ENCODE peak calls at places on chromosomes 13 and 19, in nine cellular contexts. Q is progenitor cell of endocrine pancreas, K is nephron progenitor cell, Y is AG09319, M is natural killer cell, S is brain microvascular endothelial cell, G is endothelial cell, U is ascending aorta, J is lower lobe of right lung. B is an unnamed sample.

GRCh38 chr13:89066868-89067466 is 1395.8 kb downstream of the SLITRK5 start:
- DNase-seq in Q (peak; percentile 9), K (peak; percentile 37), Y (no peak), M (no peak), S (no peak), G (peak; percentile 56), U (no peak), J (no peak), B (no peak)

GRCh38 chr19:46069841-46070341 is 29.1 kb upstream of the IGFL4 start:
- DNase-seq in Q (no peak), K (no peak), Y (no peak), M (no peak), S (peak; percentile 96), G (no peak), U (no peak), J (no peak), B (peak; percentile 79)

GRCh38 chr13:97223711-97224461 is 1.8 kb downstream of the MBNL2 start:
- DNase-seq in Q (no peak), K (peak; percentile 33), Y (peak; percentile 75), M (no peak), S (peak; percentile 91), G (no peak), U (peak; percentile 87), J (no peak), B (peak; percentile 84)

GRCh38 chr19:2867025-2867991 is at the start of gene ZNF556:
- DNase-seq in Q (no peak), K (no peak), Y (no peak), M (no peak), S (no peak), G (no peak), U (no peak), J (no peak), B (no peak)

GRCh38 chr13:73870970-73871935 is 263.0 kb downstream of the KLF12 start:
- DNase-seq in Q (no peak), K (no peak), Y (peak; percentile 30), M (no peak), S (peak; percentile 97), G (no peak), U (no peak), J (no peak), B (peak; percentile 84)

GRCh38 chr19:16660763-16661479 is at the start of gene TMEM38A:
- DNase-seq in Q (peak; percentile 34), K (peak; percentile 60), Y (no peak), M (peak; percentile 52), S (no peak), G (peak; percentile 22), U (peak; percentile 70), J (peak; percentile 65), B (no peak)

GRCh38 chr19:32649751-32650150 is 25.2 kb downstream of the ANKRD27 start:
- DNase-seq in Q (no peak), K (no peak), Y (no peak), M (no peak), S (no peak), G (no peak), U (no peak), J (no peak), B (no peak)

GRCh38 chr13:76711515-76712182 is 174.6 kb downstream of the KCTD12 start:
- DNase-seq in Q (no peak), K (no peak), Y (peak; percentile 87), M (no peak), S (peak; percentile 77), G (no peak), U (no peak), J (no peak), B (peak; percentile 85)

GRCh38 chr19:6527893-6528543 is 2.8 kb upstream of the TNFSF9 start:
- DNase-seq in Q (no peak), K (no peak), Y (no peak), M (no peak), S (no peak), G (no peak), U (no peak), J (no peak), B (no peak)

DNA sequence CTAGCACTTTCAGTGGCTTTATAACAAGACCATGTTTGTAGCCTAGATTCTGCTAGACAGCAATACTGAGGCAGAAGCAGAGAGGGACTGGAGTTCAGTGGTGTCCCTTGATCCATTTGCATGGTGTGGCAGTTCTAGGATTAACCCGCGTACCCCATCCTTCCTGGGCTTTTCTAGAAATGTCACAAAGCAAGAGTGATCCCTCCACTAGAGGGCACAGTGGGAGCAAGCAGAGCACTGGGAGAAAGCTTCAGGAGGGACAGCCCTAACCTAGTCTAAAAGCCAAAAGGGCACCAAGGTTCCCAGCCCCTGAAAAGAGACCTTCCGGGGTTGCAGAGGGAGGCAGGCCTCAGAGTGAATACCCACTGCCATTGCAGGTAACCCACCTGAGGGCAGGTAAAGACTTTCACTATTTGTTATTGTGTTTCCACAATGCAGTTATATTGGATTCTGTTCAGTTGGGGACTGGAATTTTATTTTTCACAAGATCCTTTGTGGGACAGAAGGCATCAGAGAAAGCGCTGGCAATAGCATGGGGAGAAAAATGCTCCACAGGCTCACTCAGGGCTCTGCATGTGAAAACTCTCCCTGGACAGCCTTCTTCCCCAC is 170.6 kb downstream of the FLT1 start:
- DNase-seq in Q (peak; percentile 37), K (peak; percentile 67), Y (no peak), M (peak; percentile 34), S (peak; percentile 81), G (peak; percentile 67), U (peak; percentile 72), J (no peak), B (peak; percentile 74)
- TF ChIP-seq CTCF in Q (peak; percentile 77), K (peak; percentile 69), Y (peak; percentile 94), M (peak; percentile 72), S (peak; percentile 96), G (peak; percentile 48), U (peak; percentile 40), J (peak; percentile 82), B (peak; percentile 92)

DNA sequence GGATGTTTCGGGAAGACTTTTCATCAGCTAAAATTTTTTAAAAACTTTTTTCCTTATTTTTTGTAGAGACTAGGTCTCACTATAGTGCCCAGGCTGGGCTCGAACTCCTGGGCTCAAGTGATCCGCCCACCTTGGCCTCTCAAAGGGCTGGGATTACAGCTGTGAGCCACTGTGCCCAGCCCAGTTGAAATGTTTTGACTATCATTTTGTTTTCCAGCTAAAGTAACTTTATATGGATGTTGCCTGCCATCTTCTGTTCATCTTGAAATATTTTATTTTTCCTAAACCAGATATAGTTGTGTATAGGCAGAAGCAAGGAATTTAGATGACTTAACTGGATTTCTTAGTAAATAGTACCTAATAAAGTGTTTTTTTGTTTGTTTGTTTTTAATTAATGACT is 7.0 kb downstream of the CAB39L start:
- DNase-seq in Q (no peak), K (no peak), Y (peak; percentile 35), M (no peak), S (peak; percentile 31), G (no peak), U (peak; percentile 71), J (no peak), B (peak; percentile 60)
- TF ChIP-seq CTCF in Q (no peak), K (no peak), Y (peak; percentile 10), M (no peak), S (peak; percentile 19), G (no peak), U (peak; percentile 50), J (no peak), B (peak; percentile 67)

GRCh38 chr19:1774999-1775772 is 21.9 kb downstream of the ONECUT3 start:
- DNase-seq in Q (no peak), K (no peak), Y (no peak), M (no peak), S (no peak), G (no peak), U (no peak), J (no peak), B (no peak)
- TF ChIP-seq CTCF in Q (peak; percentile 63), K (peak; percentile 42), Y (peak; percentile 10), M (peak; percentile 36), S (peak; percentile 61), G (peak; percentile 88), U (no peak), J (peak; percentile 36), B (peak; percentile 89)

DNA sequence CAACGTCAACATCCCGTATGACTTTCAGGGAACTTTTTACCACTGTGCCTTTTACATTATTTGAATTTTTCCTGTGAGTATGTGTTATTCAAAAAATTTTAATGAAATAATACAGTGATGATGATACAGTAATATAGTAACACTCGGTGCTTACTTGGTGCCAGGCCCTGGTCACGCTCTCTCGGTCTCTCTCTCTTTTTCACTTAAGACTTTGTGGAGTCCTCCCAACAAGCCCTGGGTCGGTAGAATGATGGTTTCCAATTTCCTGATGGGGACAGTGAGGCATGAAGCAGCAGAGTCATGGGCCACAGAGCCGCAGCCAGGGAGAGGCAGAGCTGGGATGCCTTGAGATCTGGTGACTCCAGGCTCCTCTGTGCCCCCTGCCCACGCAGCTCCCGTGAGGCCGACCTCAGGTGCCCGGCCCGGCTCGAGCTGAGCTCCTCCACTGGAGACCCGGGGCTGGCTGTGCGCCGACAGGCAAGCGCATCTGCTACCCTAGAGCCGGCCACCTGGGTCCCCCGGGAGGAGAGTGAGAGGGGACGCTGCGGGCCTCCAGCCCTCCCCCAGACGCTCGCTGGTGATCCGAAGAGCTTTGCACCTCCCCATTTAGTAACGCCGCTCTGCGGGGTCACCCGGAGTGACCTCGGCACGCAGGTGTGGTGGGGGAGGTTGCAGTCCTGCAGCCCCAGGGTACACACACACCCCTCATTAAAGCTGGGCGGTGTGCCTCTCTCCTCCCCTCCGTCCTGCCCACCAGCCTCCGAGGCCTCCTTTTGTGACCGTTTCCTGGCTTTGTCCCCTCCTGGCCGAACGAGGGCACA is 4.4 kb upstream of the SBK3 start:
- DNase-seq in Q (no peak), K (peak; percentile 69), Y (peak; percentile 54), M (no peak), S (peak; percentile 71), G (peak; percentile 56), U (peak; percentile 77), J (no peak), B (peak; percentile 90)
- TF ChIP-seq CTCF in Q (no peak), K (no peak), Y (no peak), M (no peak), S (peak; percentile 36), G (no peak), U (no peak), J (no peak), B (no peak)

DNA sequence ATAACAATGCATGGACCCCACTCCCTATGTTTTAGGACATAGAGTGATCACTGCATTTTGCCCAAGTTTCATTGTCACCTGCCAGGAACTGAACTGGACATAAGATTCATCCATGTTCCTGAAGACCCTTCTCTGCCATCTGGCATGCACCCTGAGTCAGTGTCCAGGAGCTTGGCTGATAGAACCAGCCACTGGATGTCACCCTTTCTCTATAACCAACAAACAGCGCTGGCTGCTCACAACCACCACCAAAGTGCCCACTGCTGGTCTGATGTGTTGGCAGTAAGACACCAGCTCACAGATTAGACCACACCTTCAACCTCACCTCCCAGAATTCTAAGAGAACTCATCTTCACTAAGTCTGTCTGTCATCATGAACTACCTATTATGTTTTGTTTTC is 333.4 kb downstream of the ITGBL1 start:
- DNase-seq in Q (no peak), K (peak; percentile 14), Y (peak; percentile 4), M (no peak), S (peak; percentile 43), G (peak; percentile 49), U (no peak), J (no peak), B (peak; percentile 17)
- TF ChIP-seq CTCF in Q (peak; percentile 39), K (peak; percentile 14), Y (peak; percentile 52), M (no peak), S (peak; percentile 79), G (no peak), U (no peak), J (no peak), B (peak; percentile 55)